ENCODE peak calls at places on chromosome 9, in five cellular contexts. One of them, this sample, is unnamed.

GRCh38 chr9:116795859-116796258 is 108.8 kb downstream of the TRIM32 start:
- DNase-seq in small intestine: no peak
- DNase-seq in cardiac muscle cell: no peak
- DNase-seq in AG10803: no peak
- DNase-seq in CD4-positive, alpha-beta memory T cell: no peak
- DNase-seq in this sample: no peak

GRCh38 chr9:16718296-16718695 is 152.2 kb downstream of the BNC2 start:
- DNase-seq in CD4-positive, alpha-beta memory T cell: no peak
- DNase-seq in small intestine: no peak
- DNase-seq in cardiac muscle cell: no peak
- DNase-seq in AG10803: peak
- DNase-seq in this sample: no peak

GRCh38 chr9:84151236-84151635 is 170.6 kb downstream of the RMI1 start:
- DNase-seq in AG10803: no peak
- DNase-seq in small intestine: no peak
- DNase-seq in cardiac muscle cell: no peak
- DNase-seq in CD4-positive, alpha-beta memory T cell: no peak
- DNase-seq in this sample: no peak

GRCh38 chr9:2307480-2307879 is 292.3 kb downstream of the SMARCA2 start:
- DNase-seq in small intestine: no peak
- DNase-seq in CD4-positive, alpha-beta memory T cell: no peak
- DNase-seq in cardiac muscle cell: peak
- DNase-seq in AG10803: peak
- DNase-seq in this sample: no peak

GRCh38 chr9:137195525-137196220 is 4.9 kb downstream of the TPRN start:
- DNase-seq in AG10803: no peak
- DNase-seq in CD4-positive, alpha-beta memory T cell: no peak
- DNase-seq in small intestine: peak
- DNase-seq in cardiac muscle cell: no peak
- DNase-seq in this sample: no peak

GRCh38 chr9:134557331-134557730 is 84.3 kb upstream of the COL5A1 start:
- DNase-seq in CD4-positive, alpha-beta memory T cell: no peak
- DNase-seq in AG10803: no peak
- DNase-seq in cardiac muscle cell: no peak
- DNase-seq in small intestine: no peak
- DNase-seq in this sample: no peak

GRCh38 chr9:107989544-107989943 is 500.0 kb upstream of the KLF4 start:
- DNase-seq in small intestine: no peak
- DNase-seq in CD4-positive, alpha-beta memory T cell: no peak
- DNase-seq in AG10803: peak
- DNase-seq in cardiac muscle cell: peak
- DNase-seq in this sample: no peak

GRCh38 chr9:95506438-95506691 is 10.4 kb downstream of the PTCH1 start:
- DNase-seq in small intestine: peak
- DNase-seq in AG10803: peak
- DNase-seq in CD4-positive, alpha-beta memory T cell: no peak
- DNase-seq in cardiac muscle cell: peak
- DNase-seq in this sample: no peak

GRCh38 chr9:76394896-76395244 is 644 bp upstream of the RFK start:
- DNase-seq in CD4-positive, alpha-beta memory T cell: no peak
- DNase-seq in AG10803: no peak
- DNase-seq in small intestine: peak
- DNase-seq in cardiac muscle cell: peak
- DNase-seq in this sample: peak

GRCh38 chr9:76431601-76432000 is 27.4 kb upstream of the GCNT1 start:
- DNase-seq in CD4-positive, alpha-beta memory T cell: no peak
- DNase-seq in small intestine: no peak
- DNase-seq in AG10803: no peak
- DNase-seq in cardiac muscle cell: no peak
- DNase-seq in this sample: no peak

GRCh38 chr9:137355445-137356365 is 53.6 kb upstream of the NRARP start:
- DNase-seq in cardiac muscle cell: no peak
- DNase-seq in CD4-positive, alpha-beta memory T cell: no peak
- DNase-seq in AG10803: no peak
- DNase-seq in small intestine: no peak
- DNase-seq in this sample: no peak

GRCh38 chr9:114434878-114435311 is 47.1 kb upstream of the AKNA start:
- DNase-seq in small intestine: peak
- DNase-seq in AG10803: peak
- DNase-seq in cardiac muscle cell: peak
- DNase-seq in CD4-positive, alpha-beta memory T cell: peak
- DNase-seq in this sample: no peak

GRCh38 chr9:121023064-121023463 is 27.0 kb downstream of the C5 start:
- DNase-seq in cardiac muscle cell: peak
- DNase-seq in CD4-positive, alpha-beta memory T cell: no peak
- DNase-seq in small intestine: no peak
- DNase-seq in AG10803: peak
- DNase-seq in this sample: no peak

GRCh38 chr9:1907465-1907864 is 107.7 kb upstream of the SMARCA2 start:
- DNase-seq in CD4-positive, alpha-beta memory T cell: no peak
- DNase-seq in cardiac muscle cell: no peak
- DNase-seq in small intestine: no peak
- DNase-seq in AG10803: no peak
- DNase-seq in this sample: no peak

GRCh38 chr9:127075592-127076380 is 46.6 kb downstream of the ANGPTL2 start:
- DNase-seq in AG10803: no peak
- DNase-seq in cardiac muscle cell: no peak
- DNase-seq in CD4-positive, alpha-beta memory T cell: no peak
- DNase-seq in small intestine: no peak
- DNase-seq in this sample: no peak

GRCh38 chr9:37956423-37956820 is 52.5 kb upstream of the SLC25A51 start:
- DNase-seq in AG10803: no peak
- DNase-seq in small intestine: no peak
- DNase-seq in CD4-positive, alpha-beta memory T cell: no peak
- DNase-seq in cardiac muscle cell: no peak
- DNase-seq in this sample: no peak

GRCh38 chr9:107480386-107480789 is 9.2 kb downstream of the KLF4 start:
- DNase-seq in CD4-positive, alpha-beta memory T cell: no peak
- DNase-seq in small intestine: no peak
- DNase-seq in AG10803: peak
- DNase-seq in cardiac muscle cell: peak
- DNase-seq in this sample: no peak

GRCh38 chr9:106621299-106621920 is 241.6 kb upstream of the ZNF462 start:
- DNase-seq in cardiac muscle cell: peak
- DNase-seq in CD4-positive, alpha-beta memory T cell: no peak
- DNase-seq in small intestine: no peak
- DNase-seq in AG10803: peak
- DNase-seq in this sample: no peak

GRCh38 chr9:119368681-119369581 is at the start of gene BRINP1:
- DNase-seq in CD4-positive, alpha-beta memory T cell: no peak
- DNase-seq in small intestine: no peak
- DNase-seq in AG10803: peak
- DNase-seq in cardiac muscle cell: peak
- DNase-seq in this sample: no peak

GRCh38 chr9:119368179-119368578 is 1.1 kb downstream of the BRINP1 start:
- DNase-seq in small intestine: no peak
- DNase-seq in CD4-positive, alpha-beta memory T cell: no peak
- DNase-seq in cardiac muscle cell: no peak
- DNase-seq in AG10803: no peak
- DNase-seq in this sample: no peak

GRCh38 chr9:119369670-119370366 is 583 bp upstream of the BRINP1 start:
- DNase-seq in AG10803: no peak
- DNase-seq in cardiac muscle cell: no peak
- DNase-seq in small intestine: no peak
- DNase-seq in CD4-positive, alpha-beta memory T cell: no peak
- DNase-seq in this sample: no peak

GRCh38 chr9:119366909-119367690 is 2.1 kb downstream of the BRINP1 start:
- DNase-seq in AG10803: no peak
- DNase-seq in cardiac muscle cell: no peak
- DNase-seq in small intestine: no peak
- DNase-seq in CD4-positive, alpha-beta memory T cell: no peak
- DNase-seq in this sample: no peak

DNA sequence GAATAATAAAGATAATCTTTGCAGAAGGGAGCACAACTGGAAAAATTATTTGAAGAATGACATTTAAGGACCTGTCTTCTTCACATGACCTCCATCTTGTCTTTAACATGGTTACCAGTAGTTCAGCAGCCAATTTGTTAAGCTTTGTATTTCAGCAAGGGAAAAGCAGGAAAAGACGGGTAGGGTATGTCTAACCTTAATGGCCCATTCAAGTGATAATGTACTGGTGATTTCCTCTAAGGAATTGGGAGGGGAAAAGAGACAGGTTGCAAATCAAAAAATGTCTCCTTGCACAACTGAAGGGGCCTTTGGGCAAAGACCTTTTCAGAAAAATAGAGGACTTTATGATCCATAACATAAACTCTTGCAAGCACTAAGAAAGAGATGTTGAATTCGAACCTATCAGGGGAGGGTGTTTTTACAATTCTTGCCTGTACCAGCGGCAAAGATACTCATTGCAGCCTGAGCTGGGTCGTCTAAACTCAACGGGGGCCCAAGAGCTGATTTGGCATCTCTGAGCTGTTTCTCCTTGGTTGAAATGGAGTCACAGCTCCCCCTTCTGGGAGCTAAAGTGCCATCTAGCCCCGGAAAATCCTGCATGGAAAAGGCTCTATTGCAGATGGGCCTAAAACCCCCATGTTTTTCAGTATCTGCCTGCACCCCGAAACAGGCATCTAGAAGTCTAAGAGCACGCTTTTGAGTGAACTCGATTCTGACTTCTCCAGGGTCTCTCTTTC is 3.8 kb downstream of the BRINP1 start:
- DNase-seq in small intestine: no peak
- DNase-seq in AG10803: peak
- DNase-seq in CD4-positive, alpha-beta memory T cell: no peak
- DNase-seq in cardiac muscle cell: peak
- DNase-seq in this sample: peak
- H3K4me3 ChIP-seq in small intestine: no peak
- H3K4me3 ChIP-seq in AG10803: no peak
- H3K4me3 ChIP-seq in CD4-positive, alpha-beta memory T cell: no peak
- H3K4me3 ChIP-seq in cardiac muscle cell: no peak
- H3K4me3 ChIP-seq in this sample: no peak

GRCh38 chr9:133538851-133539250 is 4.3 kb downstream of the ADAMTSL2 start:
- DNase-seq in small intestine: no peak
- DNase-seq in CD4-positive, alpha-beta memory T cell: no peak
- DNase-seq in cardiac muscle cell: no peak
- DNase-seq in AG10803: no peak
- DNase-seq in this sample: no peak
- H3K4me3 ChIP-seq in small intestine: no peak
- H3K4me3 ChIP-seq in CD4-positive, alpha-beta memory T cell: no peak
- H3K4me3 ChIP-seq in cardiac muscle cell: no peak
- H3K4me3 ChIP-seq in AG10803: no peak
- H3K4me3 ChIP-seq in this sample: no peak

GRCh38 chr9:684950-685340 is 156.6 kb upstream of the DMRT1 start:
- DNase-seq in cardiac muscle cell: peak
- DNase-seq in small intestine: no peak
- DNase-seq in AG10803: peak
- DNase-seq in CD4-positive, alpha-beta memory T cell: no peak
- DNase-seq in this sample: no peak
- H3K4me3 ChIP-seq in cardiac muscle cell: no peak
- H3K4me3 ChIP-seq in small intestine: no peak
- H3K4me3 ChIP-seq in AG10803: peak
- H3K4me3 ChIP-seq in CD4-positive, alpha-beta memory T cell: no peak
- H3K4me3 ChIP-seq in this sample: no peak

DNA sequence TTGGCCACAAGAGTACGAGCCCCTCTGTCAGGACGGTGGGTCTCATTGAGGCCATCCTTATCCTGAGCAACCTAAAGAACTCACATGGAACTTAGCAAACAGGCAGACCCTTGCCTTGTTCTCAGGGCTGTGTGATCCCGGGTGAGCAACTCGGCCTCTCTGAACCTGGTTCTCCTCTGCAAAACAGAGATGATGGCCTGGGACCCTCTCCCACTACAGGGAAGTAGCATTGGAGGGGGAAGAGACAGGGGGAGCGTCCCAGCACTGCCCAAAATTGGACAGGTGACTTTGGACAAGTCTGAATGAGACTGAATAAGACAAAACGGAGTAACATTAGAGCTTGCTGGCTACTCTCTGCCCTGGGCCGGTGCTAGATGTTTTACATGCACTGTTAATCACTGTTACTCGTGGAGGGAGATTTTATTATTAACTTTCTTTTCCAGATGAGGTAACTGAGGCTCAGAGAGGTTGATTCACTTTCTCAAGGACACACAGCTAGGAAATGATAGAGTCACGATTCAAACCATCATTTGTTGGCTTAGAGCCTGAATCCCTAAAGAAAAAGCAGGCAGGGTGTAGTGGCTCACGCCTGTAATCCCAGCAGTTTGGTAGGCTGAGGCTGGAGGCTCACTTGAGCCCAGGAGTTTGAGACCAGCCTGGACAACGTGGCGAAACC is 136.4 kb downstream of the C9orf50 start:
- DNase-seq in cardiac muscle cell: no peak
- DNase-seq in AG10803: no peak
- DNase-seq in small intestine: no peak
- DNase-seq in CD4-positive, alpha-beta memory T cell: no peak
- DNase-seq in this sample: no peak
- H3K4me3 ChIP-seq in cardiac muscle cell: no peak
- H3K4me3 ChIP-seq in AG10803: peak
- H3K4me3 ChIP-seq in small intestine: no peak
- H3K4me3 ChIP-seq in CD4-positive, alpha-beta memory T cell: no peak
- H3K4me3 ChIP-seq in this sample: no peak

GRCh38 chr9:122371851-122372250 is 1.0 kb downstream of the PTGS1 start:
- DNase-seq in cardiac muscle cell: no peak
- DNase-seq in CD4-positive, alpha-beta memory T cell: no peak
- DNase-seq in AG10803: no peak
- DNase-seq in small intestine: no peak
- DNase-seq in this sample: no peak

GRCh38 chr9:122372856-122373845 is 2.3 kb downstream of the PTGS1 start:
- DNase-seq in CD4-positive, alpha-beta memory T cell: no peak
- DNase-seq in cardiac muscle cell: no peak
- DNase-seq in small intestine: no peak
- DNase-seq in AG10803: no peak
- DNase-seq in this sample: no peak

GRCh38 chr9:122376791-122377190 is 6.0 kb downstream of the PTGS1 start:
- DNase-seq in AG10803: no peak
- DNase-seq in CD4-positive, alpha-beta memory T cell: no peak
- DNase-seq in cardiac muscle cell: peak
- DNase-seq in small intestine: no peak
- DNase-seq in this sample: no peak

GRCh38 chr9:122377241-122378164 is 6.7 kb downstream of the PTGS1 start:
- DNase-seq in cardiac muscle cell: peak
- DNase-seq in AG10803: no peak
- DNase-seq in small intestine: no peak
- DNase-seq in CD4-positive, alpha-beta memory T cell: no peak
- DNase-seq in this sample: no peak

GRCh38 chr9:122374885-122375420 is 4.1 kb downstream of the PTGS1 start:
- DNase-seq in AG10803: peak
- DNase-seq in cardiac muscle cell: peak
- DNase-seq in CD4-positive, alpha-beta memory T cell: no peak
- DNase-seq in small intestine: peak
- DNase-seq in this sample: no peak
- H3K4me3 ChIP-seq in AG10803: peak
- H3K4me3 ChIP-seq in cardiac muscle cell: no peak
- H3K4me3 ChIP-seq in CD4-positive, alpha-beta memory T cell: no peak
- H3K4me3 ChIP-seq in small intestine: no peak
- H3K4me3 ChIP-seq in this sample: no peak

DNA sequence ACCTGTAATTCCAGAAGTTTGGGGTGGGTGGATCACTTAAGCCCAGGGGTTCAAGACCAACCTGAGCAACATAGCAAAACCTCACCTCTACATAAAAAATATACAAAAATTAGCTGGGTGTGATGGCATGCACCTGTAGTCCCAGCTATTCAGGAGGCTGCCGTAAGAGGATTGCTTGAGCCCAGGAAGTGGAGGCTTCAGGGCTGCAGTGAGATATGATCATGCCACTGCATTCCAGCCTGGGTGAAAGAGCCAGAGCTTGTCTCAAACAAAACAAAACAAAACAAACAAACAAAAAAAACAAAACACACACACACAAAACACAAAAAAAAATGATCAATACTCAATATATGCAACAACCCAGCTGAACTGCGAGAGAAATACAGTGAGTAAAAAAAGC is 29.5 kb upstream of the TRIM14 start:
- DNase-seq in CD4-positive, alpha-beta memory T cell: no peak
- DNase-seq in cardiac muscle cell: no peak
- DNase-seq in AG10803: no peak
- DNase-seq in small intestine: no peak
- DNase-seq in this sample: no peak
- H3K4me3 ChIP-seq in CD4-positive, alpha-beta memory T cell: no peak
- H3K4me3 ChIP-seq in cardiac muscle cell: no peak
- H3K4me3 ChIP-seq in AG10803: no peak
- H3K4me3 ChIP-seq in small intestine: no peak
- H3K4me3 ChIP-seq in this sample: no peak